ENCODE peak calls at places on chromosomes 2 and 18, in nine cellular contexts. One of them, this sample, is unnamed.

GRCh38 chr2:215107229-215108056 is 31.0 kb downstream of the ABCA12 start:
- DNase-seq in GM23248: no peak
- DNase-seq in mesenchymal stem cell: no peak
- DNase-seq in neural progenitor cell: no peak
- DNase-seq in H9: no peak
- DNase-seq in H1: no peak
- DNase-seq in astrocyte: no peak
- DNase-seq in NT2/D1: no peak
- DNase-seq in kidney: no peak
- DNase-seq in this sample: no peak

GRCh38 chr2:24409700-24410556 is 49.6 kb upstream of the ITSN2 start:
- DNase-seq in NT2/D1: peak
- DNase-seq in GM23248: peak
- DNase-seq in H1: no peak
- DNase-seq in neural progenitor cell: peak
- DNase-seq in astrocyte: peak
- DNase-seq in kidney: no peak
- DNase-seq in mesenchymal stem cell: peak
- DNase-seq in H9: peak
- DNase-seq in this sample: peak

GRCh38 chr2:172864182-172864581 is 128.5 kb downstream of the RAPGEF4 start:
- DNase-seq in kidney: no peak
- DNase-seq in mesenchymal stem cell: peak
- DNase-seq in H9: peak
- DNase-seq in H1: peak
- DNase-seq in neural progenitor cell: peak
- DNase-seq in GM23248: peak
- DNase-seq in NT2/D1: peak
- DNase-seq in astrocyte: no peak
- DNase-seq in this sample: peak

GRCh38 chr18:79736846-79737245 is 57.2 kb downstream of the CTDP1 start:
- DNase-seq in astrocyte: no peak
- DNase-seq in kidney: no peak
- DNase-seq in neural progenitor cell: no peak
- DNase-seq in mesenchymal stem cell: no peak
- DNase-seq in NT2/D1: no peak
- DNase-seq in GM23248: no peak
- DNase-seq in H9: no peak
- DNase-seq in H1: no peak
- DNase-seq in this sample: no peak

GRCh38 chr18:63292844-63293683 is 26.5 kb downstream of the BCL2 start:
- DNase-seq in NT2/D1: no peak
- DNase-seq in neural progenitor cell: no peak
- DNase-seq in kidney: no peak
- DNase-seq in H1: no peak
- DNase-seq in H9: no peak
- DNase-seq in GM23248: no peak
- DNase-seq in mesenchymal stem cell: no peak
- DNase-seq in astrocyte: no peak
- DNase-seq in this sample: peak

GRCh38 chr18:62323483-62324354 is 1.4 kb upstream of the TNFRSF11A start:
- DNase-seq in kidney: no peak
- DNase-seq in mesenchymal stem cell: no peak
- DNase-seq in astrocyte: no peak
- DNase-seq in NT2/D1: peak
- DNase-seq in neural progenitor cell: no peak
- DNase-seq in H9: no peak
- DNase-seq in GM23248: no peak
- DNase-seq in H1: no peak
- DNase-seq in this sample: no peak

GRCh38 chr18:79935098-79935480 is 16.4 kb downstream of the SLC66A2 start:
- DNase-seq in H1: no peak
- DNase-seq in neural progenitor cell: no peak
- DNase-seq in astrocyte: no peak
- DNase-seq in GM23248: no peak
- DNase-seq in mesenchymal stem cell: no peak
- DNase-seq in H9: peak
- DNase-seq in kidney: peak
- DNase-seq in NT2/D1: no peak
- DNase-seq in this sample: no peak

GRCh38 chr2:21280793-21281192 is 157.0 kb downstream of the TDRD15 start:
- DNase-seq in H9: no peak
- DNase-seq in kidney: no peak
- DNase-seq in neural progenitor cell: no peak
- DNase-seq in NT2/D1: no peak
- DNase-seq in mesenchymal stem cell: no peak
- DNase-seq in astrocyte: no peak
- DNase-seq in H1: no peak
- DNase-seq in GM23248: no peak
- DNase-seq in this sample: no peak

GRCh38 chr2:166404831-166405568 is 29.3 kb upstream of the SCN9A start:
- DNase-seq in H9: no peak
- DNase-seq in neural progenitor cell: no peak
- DNase-seq in NT2/D1: no peak
- DNase-seq in kidney: no peak
- DNase-seq in mesenchymal stem cell: peak
- DNase-seq in GM23248: no peak
- DNase-seq in H1: no peak
- DNase-seq in astrocyte: peak
- DNase-seq in this sample: no peak

GRCh38 chr2:147100406-147101035 is 744.3 kb upstream of the ACVR2A start:
- DNase-seq in NT2/D1: no peak
- DNase-seq in GM23248: peak
- DNase-seq in neural progenitor cell: no peak
- DNase-seq in kidney: no peak
- DNase-seq in mesenchymal stem cell: no peak
- DNase-seq in H1: no peak
- DNase-seq in H9: no peak
- DNase-seq in astrocyte: peak
- DNase-seq in this sample: no peak

GRCh38 chr2:28801726-28802125 is 8.9 kb upstream of the SPDYA start:
- DNase-seq in NT2/D1: no peak
- DNase-seq in H1: no peak
- DNase-seq in GM23248: peak
- DNase-seq in kidney: no peak
- DNase-seq in H9: no peak
- DNase-seq in neural progenitor cell: no peak
- DNase-seq in mesenchymal stem cell: peak
- DNase-seq in astrocyte: peak
- DNase-seq in this sample: no peak

GRCh38 chr18:12507007-12507406 is 99.3 kb downstream of the PRELID3A start:
- DNase-seq in kidney: no peak
- DNase-seq in mesenchymal stem cell: no peak
- DNase-seq in astrocyte: no peak
- DNase-seq in NT2/D1: no peak
- DNase-seq in H9: no peak
- DNase-seq in GM23248: no peak
- DNase-seq in neural progenitor cell: no peak
- DNase-seq in H1: no peak
- DNase-seq in this sample: no peak

GRCh38 chr2:174967693-174968260 is 37.4 kb downstream of the CHN1 start:
- DNase-seq in neural progenitor cell: no peak
- DNase-seq in kidney: no peak
- DNase-seq in NT2/D1: no peak
- DNase-seq in GM23248: peak
- DNase-seq in astrocyte: peak
- DNase-seq in H9: no peak
- DNase-seq in mesenchymal stem cell: no peak
- DNase-seq in H1: no peak
- DNase-seq in this sample: no peak

GRCh38 chr2:174964404-174964803 is 40.8 kb downstream of the CHN1 start:
- DNase-seq in H1: peak
- DNase-seq in GM23248: no peak
- DNase-seq in kidney: no peak
- DNase-seq in astrocyte: no peak
- DNase-seq in mesenchymal stem cell: no peak
- DNase-seq in NT2/D1: peak
- DNase-seq in neural progenitor cell: peak
- DNase-seq in H9: no peak
- DNase-seq in this sample: no peak

GRCh38 chr2:174967086-174967485 is 38.1 kb downstream of the CHN1 start:
- DNase-seq in astrocyte: no peak
- DNase-seq in H9: no peak
- DNase-seq in mesenchymal stem cell: no peak
- DNase-seq in GM23248: no peak
- DNase-seq in neural progenitor cell: no peak
- DNase-seq in NT2/D1: no peak
- DNase-seq in kidney: no peak
- DNase-seq in H1: no peak
- DNase-seq in this sample: no peak

GRCh38 chr2:174965551-174965950 is 39.6 kb downstream of the CHN1 start:
- DNase-seq in neural progenitor cell: no peak
- DNase-seq in NT2/D1: no peak
- DNase-seq in kidney: no peak
- DNase-seq in H1: no peak
- DNase-seq in astrocyte: no peak
- DNase-seq in GM23248: no peak
- DNase-seq in H9: no peak
- DNase-seq in mesenchymal stem cell: no peak
- DNase-seq in this sample: no peak

GRCh38 chr2:174965992-174966789 is 39.0 kb downstream of the CHN1 start:
- DNase-seq in neural progenitor cell: peak
- DNase-seq in H9: no peak
- DNase-seq in astrocyte: peak
- DNase-seq in H1: no peak
- DNase-seq in kidney: no peak
- DNase-seq in GM23248: peak
- DNase-seq in NT2/D1: no peak
- DNase-seq in mesenchymal stem cell: peak
- DNase-seq in this sample: no peak
- H3K9ac ChIP-seq in neural progenitor cell: no peak
- H3K9ac ChIP-seq in H9: no peak
- H3K9ac ChIP-seq in astrocyte: peak
- H3K9ac ChIP-seq in H1: no peak
- H3K9ac ChIP-seq in kidney: no peak
- H3K9ac ChIP-seq in GM23248: peak
- H3K9ac ChIP-seq in NT2/D1: no peak
- H3K9ac ChIP-seq in mesenchymal stem cell: peak
- H3K9ac ChIP-seq in this sample: no peak

GRCh38 chr2:8682719-8683667 is 1.1 kb downstream of the ID2 start:
- DNase-seq in kidney: peak
- DNase-seq in H9: no peak
- DNase-seq in astrocyte: peak
- DNase-seq in GM23248: peak
- DNase-seq in H1: no peak
- DNase-seq in NT2/D1: no peak
- DNase-seq in neural progenitor cell: peak
- DNase-seq in mesenchymal stem cell: peak
- DNase-seq in this sample: peak
- H3K9ac ChIP-seq in kidney: peak
- H3K9ac ChIP-seq in H9: peak
- H3K9ac ChIP-seq in astrocyte: peak
- H3K9ac ChIP-seq in GM23248: peak
- H3K9ac ChIP-seq in H1: peak
- H3K9ac ChIP-seq in NT2/D1: peak
- H3K9ac ChIP-seq in neural progenitor cell: peak
- H3K9ac ChIP-seq in mesenchymal stem cell: peak
- H3K9ac ChIP-seq in this sample: peak

GRCh38 chr2:171433763-171434670 is at the start of the genes DCAF17 and METTL8:
- DNase-seq in H9: peak
- DNase-seq in neural progenitor cell: peak
- DNase-seq in mesenchymal stem cell: peak
- DNase-seq in NT2/D1: peak
- DNase-seq in astrocyte: peak
- DNase-seq in GM23248: peak
- DNase-seq in kidney: peak
- DNase-seq in H1: peak
- DNase-seq in this sample: peak

GRCh38 chr2:171430516-171431410 is 3.0 kb downstream of the METTL8 start:
- DNase-seq in NT2/D1: no peak
- DNase-seq in astrocyte: no peak
- DNase-seq in kidney: no peak
- DNase-seq in H9: peak
- DNase-seq in neural progenitor cell: no peak
- DNase-seq in mesenchymal stem cell: no peak
- DNase-seq in GM23248: no peak
- DNase-seq in H1: no peak
- DNase-seq in this sample: no peak

GRCh38 chr2:171431677-171432167 is 2.1 kb downstream of the METTL8 start:
- DNase-seq in astrocyte: no peak
- DNase-seq in GM23248: no peak
- DNase-seq in NT2/D1: no peak
- DNase-seq in H9: peak
- DNase-seq in mesenchymal stem cell: no peak
- DNase-seq in H1: no peak
- DNase-seq in neural progenitor cell: peak
- DNase-seq in kidney: peak
- DNase-seq in this sample: no peak

GRCh38 chr2:171432969-171433762 is 624 bp downstream of the METTL8 start:
- DNase-seq in H9: peak
- DNase-seq in H1: no peak
- DNase-seq in kidney: no peak
- DNase-seq in NT2/D1: peak
- DNase-seq in astrocyte: no peak
- DNase-seq in neural progenitor cell: peak
- DNase-seq in mesenchymal stem cell: peak
- DNase-seq in GM23248: peak
- DNase-seq in this sample: peak

DNA sequence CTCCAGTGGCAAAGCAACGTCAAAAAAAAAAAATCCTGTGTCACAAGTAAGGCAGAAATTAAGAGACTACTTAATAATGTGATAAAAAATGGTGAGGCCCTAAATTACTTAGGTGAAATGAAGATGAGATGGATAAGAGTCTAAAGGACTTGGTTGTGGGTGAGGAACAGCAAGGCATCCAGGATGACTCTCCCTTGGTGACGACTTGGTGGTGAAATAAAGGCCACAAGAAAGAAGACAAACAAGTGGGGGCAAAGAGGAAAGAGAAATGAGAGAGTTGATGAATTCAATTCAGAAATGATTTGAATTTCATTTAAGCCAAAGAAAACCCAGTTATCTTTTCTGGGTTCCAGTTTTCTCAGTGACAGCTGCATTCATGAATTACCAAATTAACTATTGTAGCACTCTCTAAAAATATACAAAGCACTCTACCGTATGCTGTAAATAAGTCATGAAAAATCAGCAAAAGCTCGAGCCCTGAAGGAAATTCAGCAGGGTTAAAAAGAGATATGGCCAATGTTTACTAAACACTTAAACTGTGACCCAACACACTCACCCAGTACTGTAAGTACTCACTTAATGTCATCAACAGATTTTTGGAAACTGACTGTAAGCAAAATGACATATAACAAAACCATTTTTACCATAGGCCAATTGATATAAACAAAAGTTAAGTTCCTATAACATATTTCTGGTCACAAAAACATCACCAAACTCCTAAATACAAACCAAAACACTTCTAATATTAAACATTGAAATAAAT is 1.4 kb downstream of the METTL8 start:
- DNase-seq in H1: no peak
- DNase-seq in mesenchymal stem cell: peak
- DNase-seq in neural progenitor cell: no peak
- DNase-seq in astrocyte: no peak
- DNase-seq in GM23248: peak
- DNase-seq in kidney: no peak
- DNase-seq in H9: no peak
- DNase-seq in NT2/D1: no peak
- DNase-seq in this sample: no peak
- H3K9ac ChIP-seq in H1: no peak
- H3K9ac ChIP-seq in mesenchymal stem cell: peak
- H3K9ac ChIP-seq in neural progenitor cell: no peak
- H3K9ac ChIP-seq in astrocyte: no peak
- H3K9ac ChIP-seq in GM23248: peak
- H3K9ac ChIP-seq in kidney: no peak
- H3K9ac ChIP-seq in H9: no peak
- H3K9ac ChIP-seq in NT2/D1: peak
- H3K9ac ChIP-seq in this sample: peak

GRCh38 chr2:11743531-11743815 is 3.0 kb upstream of the LPIN1 start:
- DNase-seq in H9: no peak
- DNase-seq in kidney: peak
- DNase-seq in mesenchymal stem cell: no peak
- DNase-seq in H1: no peak
- DNase-seq in GM23248: no peak
- DNase-seq in NT2/D1: no peak
- DNase-seq in astrocyte: no peak
- DNase-seq in neural progenitor cell: no peak
- DNase-seq in this sample: no peak
- H3K9ac ChIP-seq in H9: no peak
- H3K9ac ChIP-seq in kidney: no peak
- H3K9ac ChIP-seq in mesenchymal stem cell: no peak
- H3K9ac ChIP-seq in H1: no peak
- H3K9ac ChIP-seq in GM23248: no peak
- H3K9ac ChIP-seq in NT2/D1: no peak
- H3K9ac ChIP-seq in astrocyte: no peak
- H3K9ac ChIP-seq in neural progenitor cell: no peak
- H3K9ac ChIP-seq in this sample: no peak